ENCODE peak calls at places on chromosome 13, in nine cellular contexts. One of them, this sample, is unnamed. For H3K27me3, the result is how much of the 10 kb centered on the place peaks cover.

GRCh38 chr13:49292742-49293498 is 45.2 kb downstream of the CDADC1 start:
- DNase-seq in GM23248: peak
- DNase-seq in lung: peak
- DNase-seq in cardiac muscle cell: peak
- DNase-seq in ovary: peak
- DNase-seq in left ventricle myocardium inferior: no peak
- DNase-seq in psoas muscle: peak
- DNase-seq in CD8-positive, alpha-beta memory T cell: no peak
- DNase-seq in heart left ventricle: peak
- DNase-seq in this sample: no peak

GRCh38 chr13:33401238-33401637 is 115.7 kb upstream of the STARD13 start:
- DNase-seq in GM23248: no peak
- DNase-seq in psoas muscle: no peak
- DNase-seq in ovary: no peak
- DNase-seq in cardiac muscle cell: no peak
- DNase-seq in left ventricle myocardium inferior: no peak
- DNase-seq in CD8-positive, alpha-beta memory T cell: no peak
- DNase-seq in lung: peak
- DNase-seq in heart left ventricle: peak
- DNase-seq in this sample: no peak

GRCh38 chr13:35732565-35732964 is 256.1 kb upstream of the MAB21L1 start:
- DNase-seq in cardiac muscle cell: no peak
- DNase-seq in heart left ventricle: no peak
- DNase-seq in GM23248: no peak
- DNase-seq in lung: no peak
- DNase-seq in ovary: no peak
- DNase-seq in psoas muscle: no peak
- DNase-seq in left ventricle myocardium inferior: peak
- DNase-seq in CD8-positive, alpha-beta memory T cell: no peak
- DNase-seq in this sample: no peak

GRCh38 chr13:27080018-27080948 is 91.3 kb downstream of the USP12 start:
- DNase-seq in left ventricle myocardium inferior: no peak
- DNase-seq in ovary: no peak
- DNase-seq in heart left ventricle: no peak
- DNase-seq in cardiac muscle cell: no peak
- DNase-seq in CD8-positive, alpha-beta memory T cell: no peak
- DNase-seq in lung: no peak
- DNase-seq in GM23248: no peak
- DNase-seq in psoas muscle: no peak
- DNase-seq in this sample: no peak

GRCh38 chr13:29847501-29847983 is 2.9 kb downstream of the UBL3 start:
- DNase-seq in left ventricle myocardium inferior: no peak
- DNase-seq in lung: no peak
- DNase-seq in heart left ventricle: no peak
- DNase-seq in GM23248: peak
- DNase-seq in psoas muscle: no peak
- DNase-seq in ovary: no peak
- DNase-seq in CD8-positive, alpha-beta memory T cell: no peak
- DNase-seq in cardiac muscle cell: peak
- DNase-seq in this sample: no peak

GRCh38 chr13:67515895-67516294 is 285.8 kb upstream of the PCDH9 start:
- DNase-seq in cardiac muscle cell: no peak
- DNase-seq in lung: no peak
- DNase-seq in heart left ventricle: no peak
- DNase-seq in ovary: no peak
- DNase-seq in GM23248: no peak
- DNase-seq in psoas muscle: no peak
- DNase-seq in CD8-positive, alpha-beta memory T cell: no peak
- DNase-seq in left ventricle myocardium inferior: no peak
- DNase-seq in this sample: no peak

GRCh38 chr13:33992891-33993336 is 175.0 kb downstream of the RFC3 start:
- DNase-seq in left ventricle myocardium inferior: no peak
- DNase-seq in lung: no peak
- DNase-seq in CD8-positive, alpha-beta memory T cell: no peak
- DNase-seq in cardiac muscle cell: no peak
- DNase-seq in psoas muscle: no peak
- DNase-seq in GM23248: no peak
- DNase-seq in heart left ventricle: no peak
- DNase-seq in ovary: no peak
- DNase-seq in this sample: no peak

GRCh38 chr13:86567119-86567518 is 767.9 kb upstream of the SLITRK6 start:
- DNase-seq in ovary: no peak
- DNase-seq in heart left ventricle: no peak
- DNase-seq in psoas muscle: no peak
- DNase-seq in GM23248: no peak
- DNase-seq in cardiac muscle cell: no peak
- DNase-seq in lung: no peak
- DNase-seq in CD8-positive, alpha-beta memory T cell: no peak
- DNase-seq in left ventricle myocardium inferior: no peak
- DNase-seq in this sample: no peak

DNA sequence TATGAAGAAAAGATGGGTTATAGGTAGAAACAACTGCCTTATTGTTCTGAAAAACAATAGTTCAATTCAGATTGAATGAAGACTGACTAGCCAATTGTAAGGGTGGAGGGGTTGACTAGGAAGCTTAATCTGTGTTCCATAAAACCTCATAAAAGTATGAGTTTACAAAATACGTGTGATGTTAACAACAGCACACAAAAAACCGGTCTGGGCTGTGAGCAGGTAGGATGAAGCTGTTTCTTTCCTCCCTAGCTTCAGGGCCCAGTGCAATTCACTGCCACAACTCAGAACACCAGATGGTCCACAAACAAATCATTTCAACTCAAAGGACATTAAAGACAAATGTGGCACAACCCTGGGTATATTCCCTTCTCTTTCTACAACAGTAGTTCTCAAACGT is 3.2 kb downstream of the OXGR1 start:
- DNase-seq in heart left ventricle: no peak
- DNase-seq in lung: no peak
- DNase-seq in GM23248: no peak
- DNase-seq in left ventricle myocardium inferior: no peak
- DNase-seq in ovary: no peak
- DNase-seq in psoas muscle: no peak
- DNase-seq in CD8-positive, alpha-beta memory T cell: no peak
- DNase-seq in cardiac muscle cell: no peak
- DNase-seq in this sample: no peak
- H3K27me3 ChIP-seq in heart left ventricle: under half
- H3K27me3 ChIP-seq in lung: under half
- H3K27me3 ChIP-seq in GM23248: under half
- H3K27me3 ChIP-seq in left ventricle myocardium inferior: under half
- H3K27me3 ChIP-seq in ovary: under half
- H3K27me3 ChIP-seq in psoas muscle: under half
- H3K27me3 ChIP-seq in CD8-positive, alpha-beta memory T cell: under half
- H3K27me3 ChIP-seq in cardiac muscle cell: under half
- H3K27me3 ChIP-seq in this sample: under half

DNA sequence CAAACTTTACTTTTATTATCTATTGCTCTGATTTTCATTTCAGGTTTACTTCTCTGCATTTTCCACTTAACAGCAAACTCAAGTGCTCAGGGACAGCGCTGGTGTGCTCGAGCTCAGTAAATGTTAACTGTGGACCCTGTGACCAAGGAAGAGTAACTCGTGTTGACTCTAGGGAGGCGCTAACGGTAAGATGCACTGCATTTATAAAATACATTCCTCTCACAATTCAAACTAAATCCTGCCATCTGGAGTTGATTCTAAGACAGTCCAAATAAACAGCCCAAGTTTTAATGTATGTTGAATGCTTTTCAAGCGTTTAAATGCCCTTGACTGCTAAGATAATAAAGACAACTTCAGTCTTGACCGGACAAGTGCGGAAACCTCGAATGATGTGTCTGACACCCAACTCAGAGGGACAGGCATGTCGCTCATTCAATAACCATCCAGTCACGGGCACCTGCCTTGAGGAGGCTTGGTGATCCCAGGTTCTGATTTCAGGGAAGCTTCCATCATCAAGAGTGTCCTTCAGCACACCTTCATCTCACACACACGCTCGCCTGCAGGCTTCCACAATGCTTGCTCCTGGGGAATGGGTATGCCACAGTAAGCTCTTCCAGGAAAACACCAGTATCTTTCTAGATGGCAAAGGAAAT is 93.1 kb downstream of the STK24 start:
- DNase-seq in cardiac muscle cell: no peak
- DNase-seq in left ventricle myocardium inferior: no peak
- DNase-seq in ovary: no peak
- DNase-seq in psoas muscle: no peak
- DNase-seq in lung: no peak
- DNase-seq in GM23248: peak
- DNase-seq in heart left ventricle: no peak
- DNase-seq in CD8-positive, alpha-beta memory T cell: no peak
- DNase-seq in this sample: no peak
- H3K27ac ChIP-seq in cardiac muscle cell: peak
- H3K27ac ChIP-seq in left ventricle myocardium inferior: peak
- H3K27ac ChIP-seq in ovary: no peak
- H3K27ac ChIP-seq in psoas muscle: peak
- H3K27ac ChIP-seq in lung: peak
- H3K27ac ChIP-seq in GM23248: peak
- H3K27ac ChIP-seq in heart left ventricle: peak
- H3K27ac ChIP-seq in CD8-positive, alpha-beta memory T cell: peak
- H3K27ac ChIP-seq in this sample: peak

GRCh38 chr13:111114362-111115050 is 604 bp upstream of the ARHGEF7 start:
- DNase-seq in left ventricle myocardium inferior: peak
- DNase-seq in heart left ventricle: peak
- DNase-seq in CD8-positive, alpha-beta memory T cell: no peak
- DNase-seq in GM23248: peak
- DNase-seq in cardiac muscle cell: peak
- DNase-seq in psoas muscle: peak
- DNase-seq in ovary: peak
- DNase-seq in lung: no peak
- DNase-seq in this sample: no peak

GRCh38 chr13:111117289-111117688 is 2.2 kb downstream of the ARHGEF7 start:
- DNase-seq in heart left ventricle: no peak
- DNase-seq in psoas muscle: no peak
- DNase-seq in left ventricle myocardium inferior: no peak
- DNase-seq in GM23248: peak
- DNase-seq in CD8-positive, alpha-beta memory T cell: no peak
- DNase-seq in lung: no peak
- DNase-seq in ovary: no peak
- DNase-seq in cardiac muscle cell: no peak
- DNase-seq in this sample: no peak

GRCh38 chr13:111116830-111117229 is 1.7 kb downstream of the ARHGEF7 start:
- DNase-seq in cardiac muscle cell: peak
- DNase-seq in GM23248: peak
- DNase-seq in left ventricle myocardium inferior: no peak
- DNase-seq in lung: no peak
- DNase-seq in ovary: no peak
- DNase-seq in psoas muscle: no peak
- DNase-seq in heart left ventricle: no peak
- DNase-seq in CD8-positive, alpha-beta memory T cell: no peak
- DNase-seq in this sample: no peak

GRCh38 chr13:111115841-111116500 is 861 bp downstream of the ARHGEF7 start:
- DNase-seq in cardiac muscle cell: peak
- DNase-seq in GM23248: peak
- DNase-seq in heart left ventricle: peak
- DNase-seq in lung: no peak
- DNase-seq in psoas muscle: peak
- DNase-seq in left ventricle myocardium inferior: peak
- DNase-seq in CD8-positive, alpha-beta memory T cell: no peak
- DNase-seq in ovary: peak
- DNase-seq in this sample: no peak

DNA sequence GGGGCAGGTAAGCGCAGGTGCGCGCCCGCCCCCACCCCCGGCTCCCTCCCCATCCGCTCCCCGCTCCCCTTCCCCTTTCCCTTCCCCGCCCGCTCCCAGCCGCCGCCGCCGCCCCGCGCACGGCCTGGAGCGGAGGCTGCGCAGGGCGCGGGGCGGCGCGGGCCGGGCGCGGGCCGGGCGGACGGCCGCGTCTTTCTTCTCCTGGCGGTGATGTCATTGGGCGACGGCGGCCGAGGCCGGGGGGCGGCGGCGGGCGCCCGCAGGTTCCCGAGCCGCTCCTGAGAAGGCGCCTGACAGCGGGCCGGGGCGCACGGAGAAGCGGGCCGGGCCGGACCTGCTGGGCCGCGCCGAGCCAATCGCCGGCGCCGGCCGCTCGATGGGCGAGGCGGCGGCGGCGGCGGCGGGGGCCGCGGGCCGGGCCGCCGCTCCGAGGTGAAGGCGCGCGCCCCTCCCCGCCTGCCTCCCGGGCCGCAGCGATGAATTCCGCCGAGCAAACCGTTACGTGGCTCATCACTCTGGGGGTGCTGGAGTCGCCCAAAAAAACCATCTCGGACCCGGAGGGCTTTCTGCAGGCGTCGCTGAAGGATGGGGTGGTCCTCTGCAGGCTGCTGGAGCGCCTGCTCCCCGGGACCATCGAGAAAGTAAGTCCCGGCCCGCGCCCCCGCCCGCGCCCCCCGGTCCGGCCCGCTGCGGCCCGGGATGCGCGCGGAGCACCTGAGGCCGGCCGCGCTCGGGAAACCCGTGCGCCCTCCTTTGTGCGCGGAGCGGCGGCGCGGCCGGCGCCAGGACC is at the start of gene ARHGEF7:
- DNase-seq in GM23248: peak
- DNase-seq in psoas muscle: peak
- DNase-seq in ovary: peak
- DNase-seq in CD8-positive, alpha-beta memory T cell: no peak
- DNase-seq in heart left ventricle: peak
- DNase-seq in lung: no peak
- DNase-seq in left ventricle myocardium inferior: no peak
- DNase-seq in cardiac muscle cell: no peak
- DNase-seq in this sample: no peak
- H3K27me3 ChIP-seq in GM23248: under half
- H3K27me3 ChIP-seq in psoas muscle: under half
- H3K27me3 ChIP-seq in ovary: under half
- H3K27me3 ChIP-seq in CD8-positive, alpha-beta memory T cell: under half
- H3K27me3 ChIP-seq in heart left ventricle: under half
- H3K27me3 ChIP-seq in lung: under half
- H3K27me3 ChIP-seq in left ventricle myocardium inferior: under half
- H3K27me3 ChIP-seq in cardiac muscle cell: half or more
- H3K27me3 ChIP-seq in this sample: half or more

GRCh38 chr13:46129955-46130354 is 25.1 kb upstream of the CPB2 start:
- DNase-seq in left ventricle myocardium inferior: no peak
- DNase-seq in GM23248: no peak
- DNase-seq in lung: no peak
- DNase-seq in cardiac muscle cell: no peak
- DNase-seq in ovary: no peak
- DNase-seq in CD8-positive, alpha-beta memory T cell: no peak
- DNase-seq in psoas muscle: no peak
- DNase-seq in heart left ventricle: no peak
- DNase-seq in this sample: no peak

GRCh38 chr13:46134961-46135522 is 30.2 kb upstream of the CPB2 start:
- DNase-seq in CD8-positive, alpha-beta memory T cell: no peak
- DNase-seq in left ventricle myocardium inferior: no peak
- DNase-seq in GM23248: no peak
- DNase-seq in psoas muscle: no peak
- DNase-seq in cardiac muscle cell: no peak
- DNase-seq in heart left ventricle: no peak
- DNase-seq in lung: no peak
- DNase-seq in ovary: no peak
- DNase-seq in this sample: no peak

GRCh38 chr13:46131705-46132104 is 26.9 kb upstream of the CPB2 start:
- DNase-seq in ovary: no peak
- DNase-seq in psoas muscle: no peak
- DNase-seq in heart left ventricle: no peak
- DNase-seq in cardiac muscle cell: no peak
- DNase-seq in left ventricle myocardium inferior: no peak
- DNase-seq in CD8-positive, alpha-beta memory T cell: no peak
- DNase-seq in lung: no peak
- DNase-seq in GM23248: no peak
- DNase-seq in this sample: no peak

GRCh38 chr13:46134494-46134893 is 29.7 kb upstream of the CPB2 start:
- DNase-seq in CD8-positive, alpha-beta memory T cell: no peak
- DNase-seq in GM23248: no peak
- DNase-seq in psoas muscle: no peak
- DNase-seq in ovary: no peak
- DNase-seq in heart left ventricle: no peak
- DNase-seq in cardiac muscle cell: no peak
- DNase-seq in left ventricle myocardium inferior: no peak
- DNase-seq in lung: no peak
- DNase-seq in this sample: no peak

GRCh38 chr13:46132109-46132508 is 27.3 kb upstream of the CPB2 start:
- DNase-seq in heart left ventricle: no peak
- DNase-seq in ovary: no peak
- DNase-seq in lung: no peak
- DNase-seq in CD8-positive, alpha-beta memory T cell: no peak
- DNase-seq in GM23248: no peak
- DNase-seq in cardiac muscle cell: no peak
- DNase-seq in psoas muscle: no peak
- DNase-seq in left ventricle myocardium inferior: no peak
- DNase-seq in this sample: no peak
- H3K27ac ChIP-seq in heart left ventricle: no peak
- H3K27ac ChIP-seq in ovary: no peak
- H3K27ac ChIP-seq in lung: no peak
- H3K27ac ChIP-seq in CD8-positive, alpha-beta memory T cell: no peak
- H3K27ac ChIP-seq in GM23248: no peak
- H3K27ac ChIP-seq in cardiac muscle cell: no peak
- H3K27ac ChIP-seq in psoas muscle: no peak
- H3K27ac ChIP-seq in left ventricle myocardium inferior: no peak
- H3K27ac ChIP-seq in this sample: no peak